ENCODE peak calls at places on chromosomes 13 and 19, in nine cellular contexts. N is T-cell, S is M059J, U is EL, M is NCI-H1417, D is lung microvascular endothelial cell, W is tibial nerve, X is HL-60, H is T-helper 1 cell. C is an unnamed sample.

GRCh38 chr13:65600702-65601101 is 1629.4 kb downstream of the PCDH9 start:
- DNase-seq in U (peak), D (peak), S (peak), H (no peak), M (no peak), N (no peak), W (no peak), X (no peak), C (no peak)

GRCh38 chr13:92175330-92175729 is 776.9 kb downstream of the GPC5 start:
- DNase-seq in X (no peak), M (peak), H (no peak), D (peak), S (peak), U (peak), N (no peak), W (peak), C (no peak)

GRCh38 chr13:112686364-112686763 is 3.5 kb upstream of the ATP11A start:
- DNase-seq in W (no peak), U (no peak), D (no peak), H (no peak), N (no peak), S (no peak), M (no peak), X (no peak), C (no peak)

GRCh38 chr19:1880611-1881392 is 4.5 kb downstream of the ABHD17A start:
- DNase-seq in X (no peak), M (no peak), W (no peak), U (no peak), S (no peak), D (no peak), N (no peak), H (no peak), C (no peak)

GRCh38 chr13:99992376-99992775 is 10.8 kb downstream of the ZIC2 start:
- DNase-seq in N (no peak), W (no peak), M (peak), S (no peak), U (no peak), X (no peak), H (no peak), D (no peak), C (no peak)

GRCh38 chr19:41771410-41771809 is 16.1 kb downstream of the CEACAM6 start:
- DNase-seq in M (no peak), D (no peak), H (no peak), W (no peak), U (no peak), N (no peak), S (no peak), X (no peak), C (no peak)

GRCh38 chr19:980133-980998 is 3.8 kb upstream of the WDR18 start:
- DNase-seq in W (no peak), X (no peak), U (peak), H (no peak), N (no peak), M (peak), S (no peak), D (no peak), C (no peak)

GRCh38 chr19:18464646-18465045 is 26.7 kb upstream of the ISYNA1 start:
- DNase-seq in U (peak), N (no peak), M (peak), H (no peak), X (no peak), W (peak), S (peak), D (peak), C (no peak)

GRCh38 chr19:55353356-55353802 is 1.1 kb downstream of the COX6B2 start:
- DNase-seq in M (peak), X (no peak), H (no peak), S (no peak), W (no peak), D (no peak), N (no peak), U (no peak), C (no peak)

GRCh38 chr19:42066075-42066754 is 3.8 kb downstream of the GRIK5 start:
- DNase-seq in U (peak), M (peak), D (no peak), S (peak), X (no peak), N (no peak), W (no peak), H (no peak), C (no peak)

GRCh38 chr19:46147791-46148288 is at the start of gene IGFL2:
- DNase-seq in H (no peak), S (peak), M (no peak), X (no peak), W (no peak), D (no peak), U (no peak), N (no peak), C (peak)

GRCh38 chr13:80473695-80474094 is 132.8 kb upstream of the SPRY2 start:
- DNase-seq in U (peak), N (no peak), S (no peak), X (no peak), W (no peak), M (peak), H (no peak), D (peak), C (no peak)

GRCh38 chr19:1466018-1466460 is 13.0 kb downstream of the C19orf25 start:
- DNase-seq in X (no peak), W (no peak), N (no peak), U (no peak), S (no peak), D (no peak), M (no peak), H (no peak), C (no peak)

GRCh38 chr19:51107406-51108065 is 673 bp downstream of the CTU1 start:
- DNase-seq in X (no peak), N (no peak), S (peak), M (no peak), W (peak), H (no peak), D (peak), U (peak), C (no peak)

GRCh38 chr13:34847751-34848150 is 94.3 kb upstream of the NBEA start:
- DNase-seq in X (no peak), H (no peak), W (no peak), S (no peak), D (no peak), U (no peak), M (no peak), N (no peak), C (no peak)

GRCh38 chr19:4868286-4868834 is 893 bp upstream of the PLIN3 start:
- DNase-seq in U (no peak), H (no peak), W (no peak), M (no peak), S (no peak), X (no peak), D (no peak), N (no peak), C (no peak)

GRCh38 chr19:18420931-18421330 is 1.7 kb downstream of the SSBP4 start:
- DNase-seq in S (no peak), W (no peak), M (no peak), H (no peak), N (no peak), D (no peak), U (no peak), X (no peak), C (no peak)

C was measured in activated naive CD8-positive, alpha-beta T cell treated with anti-CD3 and anti-CD28 coated beads for 36 hours.